ENCODE peak calls at places on chromosome 15, in seven cellular contexts. H, F, M, U, A, G and I are unnamed samples.
A peak's percentile ranks its signal among the peaks of the same experiment; 100 is the strongest.

GRCh38 chr15:96737408-96737807 is 406.9 kb downstream of the NR2F2 start:
- DNase-seq in U (no peak), G (no peak), M (no peak), F (no peak), A (no peak), H (no peak), I (no peak)

GRCh38 chr15:76345880-76346665 is 9.5 kb downstream of the ISL2 start:
- DNase-seq in H (no peak), U (peak; percentile 70), G (no peak), A (no peak), F (peak; percentile 71), M (peak; percentile 32), I (no peak)

GRCh38 chr15:77032052-77032646 is 37.2 kb downstream of the PSTPIP1 start:
- DNase-seq in G (peak; percentile 56), H (no peak), U (no peak), M (no peak), F (peak; percentile 56), A (no peak), I (no peak)

GRCh38 chr15:35698978-35699377 is 153.0 kb upstream of the DPH6 start:
- DNase-seq in U (no peak), F (no peak), G (no peak), A (no peak), M (no peak), H (no peak), I (no peak)

GRCh38 chr15:81899024-81899423 is 146.8 kb downstream of the MEX3B start:
- DNase-seq in G (no peak), F (no peak), H (no peak), A (no peak), M (no peak), U (no peak), I (no peak)

GRCh38 chr15:25883860-25884259 is 20.7 kb upstream of the ATP10A start:
- DNase-seq in M (no peak), H (peak; percentile 77), F (no peak), G (no peak), U (no peak), A (peak; percentile 95), I (no peak)

GRCh38 chr15:45980376-45980775 is 345.5 kb downstream of the SQOR start:
- DNase-seq in U (no peak), A (no peak), M (no peak), F (no peak), G (no peak), H (no peak), I (no peak)

GRCh38 chr15:100703032-100703578 is 100.7 kb downstream of the ASB7 start:
- DNase-seq in H (peak; percentile 66), A (peak; percentile 93), M (no peak), F (no peak), G (peak; percentile 8), U (peak; percentile 76), I (no peak)

GRCh38 chr15:31365655-31366127 is 39.1 kb downstream of the KLF13 start:
- DNase-seq in M (peak; percentile 85), H (peak; percentile 94), G (peak; percentile 97), U (peak; percentile 82), A (peak; percentile 72), F (peak; percentile 94), I (peak; percentile 58)

GRCh38 chr15:82064824-82065223 is 19.0 kb upstream of the MEX3B start:
- DNase-seq in G (no peak), A (peak; percentile 65), M (no peak), F (no peak), U (no peak), H (no peak), I (no peak)

GRCh38 chr15:74130089-74130848 is at the start of gene ISLR2:
- DNase-seq in A (no peak), U (no peak), F (no peak), H (peak; percentile 29), G (peak; percentile 65), M (peak; percentile 17), I (no peak)

GRCh38 chr15:60804986-60805949 is 326.3 kb upstream of the ICE2 start:
- DNase-seq in U (no peak), F (peak; percentile 32), G (peak; percentile 81), H (peak; percentile 75), M (no peak), A (peak; percentile 74), I (no peak)

GRCh38 chr15:41491889-41492288 is 1.8 kb upstream of the ITPKA start:
- DNase-seq in M (no peak), A (no peak), F (no peak), U (no peak), G (no peak), H (no peak), I (no peak)

GRCh38 chr15:51195459-51195858 is 100.8 kb upstream of the TNFAIP8L3 start:
- DNase-seq in U (no peak), F (no peak), M (no peak), G (no peak), H (peak; percentile 37), A (no peak), I (no peak)

GRCh38 chr15:99727733-99728132 is 5.5 kb downstream of the LYSMD4 start:
- DNase-seq in U (no peak), A (no peak), M (no peak), G (no peak), H (no peak), F (no peak), I (no peak)

GRCh38 chr15:23648920-23649515 is 1.4 kb upstream of the MAGEL2 start:
- DNase-seq in A (no peak), F (no peak), G (no peak), H (peak; percentile 0), U (no peak), M (peak; percentile 53), I (no peak)

GRCh38 chr15:86571873-86572272 is 492.2 kb downstream of the AGBL1 start:
- DNase-seq in H (no peak), G (no peak), F (no peak), A (no peak), M (peak; percentile 88), U (no peak), I (no peak)

GRCh38 chr15:90192961-90193786 is 8.0 kb upstream of the SEMA4B start:
- DNase-seq in H (no peak), M (no peak), F (no peak), A (peak; percentile 53), U (no peak), G (no peak), I (no peak)

GRCh38 chr15:45378149-45378912 is at the start of gene GATM:
- DNase-seq in U (peak; percentile 91), G (peak; percentile 90), F (peak; percentile 82), A (peak; percentile 83), M (peak; percentile 84), H (peak; percentile 80), I (peak; percentile 46)

DNA sequence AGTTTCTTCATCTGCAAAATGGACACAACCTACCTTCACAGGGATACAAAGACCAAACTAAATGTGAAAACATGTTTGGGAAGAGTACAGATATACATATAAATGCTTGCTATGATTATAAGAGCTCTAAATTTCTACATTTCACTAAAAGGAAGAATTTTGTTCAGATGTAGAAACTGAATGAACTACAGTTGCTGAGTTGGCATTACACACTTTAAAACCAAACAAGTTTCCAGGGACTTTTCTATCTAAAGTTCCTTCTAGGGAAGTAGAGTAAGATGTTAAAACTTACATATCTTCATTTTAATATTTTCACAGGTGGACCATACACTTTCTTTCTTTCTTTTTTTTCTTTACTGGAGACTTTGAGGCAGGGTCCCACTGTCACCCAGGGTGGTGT is 4.6 kb downstream of the AAGAB start:
- DNase-seq in M (no peak), A (no peak), H (no peak), F (no peak), G (no peak), U (no peak), I (no peak)
- TF ChIP-seq CTCF in M (no peak), A (no peak), H (no peak), F (no peak), G (no peak), U (no peak), I (no peak)

GRCh38 chr15:39797407-39797806 is 14.8 kb upstream of the FSIP1 start:
- DNase-seq in A (peak; percentile 22), G (no peak), F (no peak), M (no peak), U (no peak), H (no peak), I (no peak)
- TF ChIP-seq CTCF in A (no peak), G (no peak), F (no peak), M (no peak), U (no peak), H (no peak), I (no peak)

GRCh38 chr15:91478717-91479191 is 374.8 kb upstream of the SLCO3A1 start:
- DNase-seq in F (no peak), M (no peak), H (no peak), G (no peak), A (no peak), U (no peak), I (no peak)

GRCh38 chr15:91472316-91472756 is 372.3 kb downstream of the SV2B start:
- DNase-seq in G (no peak), U (no peak), M (no peak), A (peak; percentile 18), H (no peak), F (no peak), I (no peak)

GRCh38 chr15:91480426-91480825 is 373.1 kb upstream of the SLCO3A1 start:
- DNase-seq in G (no peak), H (no peak), A (no peak), M (no peak), F (no peak), U (no peak), I (no peak)

GRCh38 chr15:91473894-91474293 is 373.8 kb downstream of the SV2B start:
- DNase-seq in U (no peak), H (no peak), M (no peak), F (no peak), A (peak; percentile 81), G (no peak), I (no peak)

GRCh38 chr15:91476861-91477260 is 376.6 kb upstream of the SLCO3A1 start:
- DNase-seq in F (no peak), A (no peak), G (no peak), M (no peak), U (no peak), H (no peak), I (no peak)
- TF ChIP-seq CTCF in F (no peak), A (no peak), G (no peak), M (no peak), U (no peak), H (no peak), I (no peak)

GRCh38 chr15:52225230-52225629 is 34.0 kb upstream of the GNB5 start:
- DNase-seq in A (no peak), M (no peak), F (no peak), H (no peak), G (no peak), U (no peak), I (no peak)

GRCh38 chr15:52220896-52221660 is 29.9 kb upstream of the GNB5 start:
- DNase-seq in A (no peak), F (no peak), H (no peak), G (no peak), U (no peak), M (no peak), I (no peak)

GRCh38 chr15:52227456-52227855 is 36.3 kb upstream of the GNB5 start:
- DNase-seq in G (no peak), A (peak; percentile 88), M (peak; percentile 81), F (no peak), U (peak; percentile 80), H (peak; percentile 90), I (no peak)

GRCh38 chr15:52221730-52222129 is 30.5 kb upstream of the GNB5 start:
- DNase-seq in U (no peak), H (no peak), F (no peak), M (no peak), A (no peak), G (no peak), I (no peak)

DNA sequence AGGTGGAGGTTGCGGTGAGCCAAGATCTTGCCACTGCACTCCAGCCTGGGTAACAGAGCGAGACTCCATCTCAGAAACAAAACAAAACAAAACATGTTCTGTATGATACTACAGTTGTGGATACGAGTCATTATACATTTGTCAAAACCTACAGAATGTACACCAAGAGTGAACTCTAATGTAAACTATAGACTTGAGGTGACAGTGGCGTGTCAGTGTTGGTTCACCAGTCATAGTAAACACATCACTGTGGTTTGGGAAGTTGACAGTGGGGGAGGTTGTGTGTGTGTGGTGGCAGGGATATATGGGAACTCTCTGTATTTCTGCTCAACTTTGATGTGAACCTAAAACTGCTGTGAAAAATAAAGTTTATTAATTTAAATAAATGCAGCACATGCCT is 33.0 kb upstream of the GNB5 start:
- DNase-seq in H (no peak), G (no peak), M (no peak), U (no peak), F (no peak), A (peak; percentile 22), I (no peak)
- TF ChIP-seq CTCF in H (no peak), G (no peak), M (no peak), U (no peak), F (no peak), A (no peak), I (no peak)